ENCODE peak calls at places on chromosome 17, in ten cellular contexts. One of them, this sample, is unnamed.

GRCh38 chr17:57284984-57285646 is 28.8 kb downstream of the MSI2 start:
- DNase-seq in Calu3: no peak
- DNase-seq in GM10248: peak
- DNase-seq in HL-60: peak
- DNase-seq in tibial artery: no peak
- DNase-seq in endodermal cell: peak
- DNase-seq in psoas muscle: no peak
- DNase-seq in upper lobe of right lung: no peak
- DNase-seq in breast epithelium: no peak
- DNase-seq in WTC11: peak
- DNase-seq in this sample: no peak

GRCh38 chr17:78138204-78139060 is 7.8 kb upstream of the C17orf99 start:
- DNase-seq in GM10248: no peak
- DNase-seq in tibial artery: no peak
- DNase-seq in endodermal cell: peak
- DNase-seq in psoas muscle: no peak
- DNase-seq in breast epithelium: no peak
- DNase-seq in upper lobe of right lung: no peak
- DNase-seq in Calu3: no peak
- DNase-seq in WTC11: no peak
- DNase-seq in HL-60: no peak
- DNase-seq in this sample: no peak

GRCh38 chr17:63476494-63476856 is 386 bp upstream of the ACE start:
- DNase-seq in GM10248: no peak
- DNase-seq in WTC11: peak
- DNase-seq in psoas muscle: no peak
- DNase-seq in upper lobe of right lung: no peak
- DNase-seq in tibial artery: no peak
- DNase-seq in endodermal cell: peak
- DNase-seq in Calu3: peak
- DNase-seq in HL-60: no peak
- DNase-seq in breast epithelium: no peak
- DNase-seq in this sample: peak

GRCh38 chr17:3865166-3865565 is 19.1 kb upstream of the NCBP3 start:
- DNase-seq in upper lobe of right lung: peak
- DNase-seq in Calu3: no peak
- DNase-seq in GM10248: no peak
- DNase-seq in psoas muscle: no peak
- DNase-seq in breast epithelium: no peak
- DNase-seq in WTC11: no peak
- DNase-seq in HL-60: no peak
- DNase-seq in endodermal cell: no peak
- DNase-seq in tibial artery: no peak
- DNase-seq in this sample: no peak

GRCh38 chr17:35119370-35120185 is at the start of gene RAD51D:
- DNase-seq in WTC11: peak
- DNase-seq in GM10248: peak
- DNase-seq in breast epithelium: peak
- DNase-seq in upper lobe of right lung: peak
- DNase-seq in tibial artery: peak
- DNase-seq in psoas muscle: peak
- DNase-seq in HL-60: peak
- DNase-seq in Calu3: peak
- DNase-seq in endodermal cell: peak
- DNase-seq in this sample: peak

GRCh38 chr17:74760404-74761105 is 12.1 kb downstream of the NHERF1 start:
- DNase-seq in HL-60: no peak
- DNase-seq in psoas muscle: no peak
- DNase-seq in WTC11: no peak
- DNase-seq in upper lobe of right lung: no peak
- DNase-seq in breast epithelium: no peak
- DNase-seq in tibial artery: no peak
- DNase-seq in Calu3: no peak
- DNase-seq in endodermal cell: no peak
- DNase-seq in GM10248: no peak
- DNase-seq in this sample: no peak

GRCh38 chr17:8430966-8431365 is 4.7 kb upstream of the NDEL1 start:
- DNase-seq in endodermal cell: peak
- DNase-seq in breast epithelium: peak
- DNase-seq in psoas muscle: peak
- DNase-seq in HL-60: no peak
- DNase-seq in GM10248: no peak
- DNase-seq in Calu3: no peak
- DNase-seq in upper lobe of right lung: no peak
- DNase-seq in tibial artery: peak
- DNase-seq in WTC11: no peak
- DNase-seq in this sample: no peak

GRCh38 chr17:31726980-31727427 is 132.0 kb downstream of the COPRS start:
- DNase-seq in breast epithelium: no peak
- DNase-seq in upper lobe of right lung: no peak
- DNase-seq in GM10248: no peak
- DNase-seq in tibial artery: no peak
- DNase-seq in psoas muscle: no peak
- DNase-seq in WTC11: no peak
- DNase-seq in Calu3: no peak
- DNase-seq in endodermal cell: no peak
- DNase-seq in HL-60: no peak
- DNase-seq in this sample: no peak

DNA sequence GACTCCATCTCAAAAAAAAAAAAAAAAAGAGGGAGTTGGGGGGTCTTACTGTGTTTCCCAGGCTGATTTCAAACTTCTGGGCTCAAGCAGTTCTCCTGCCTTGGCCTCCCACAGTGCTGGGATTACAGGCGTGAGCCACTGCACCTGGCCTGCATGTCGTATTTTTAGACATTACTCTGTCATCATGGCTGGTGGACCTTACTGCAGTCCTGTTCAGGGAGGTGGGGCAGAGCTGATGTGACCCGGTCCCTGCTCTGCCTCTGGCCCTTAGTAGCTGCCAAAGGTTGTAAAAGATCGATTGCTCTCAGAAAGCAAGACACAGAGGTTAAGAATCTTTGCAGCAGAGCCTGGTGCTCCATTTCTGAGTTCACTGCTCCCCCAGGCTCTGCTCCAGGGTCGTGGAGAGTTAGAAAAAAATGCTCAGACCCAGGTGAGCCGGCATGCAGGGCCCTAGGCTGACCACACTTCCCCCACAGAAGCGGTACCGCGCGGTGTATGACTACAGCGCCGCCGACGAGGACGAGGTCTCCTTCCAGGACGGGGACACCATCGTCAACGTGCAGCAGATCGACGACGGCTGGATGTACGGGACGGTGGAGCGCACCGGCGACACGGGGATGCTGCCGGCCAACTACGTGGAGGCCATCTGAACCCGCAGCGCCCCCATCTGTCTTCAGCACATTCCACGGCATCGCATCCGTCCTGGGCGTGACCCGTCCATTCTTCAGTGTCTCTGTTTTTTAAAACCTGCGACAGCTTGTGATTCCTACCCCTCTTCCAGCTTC is 7.1 kb upstream of the LASP1NB start:
- DNase-seq in upper lobe of right lung: no peak
- DNase-seq in endodermal cell: peak
- DNase-seq in GM10248: no peak
- DNase-seq in tibial artery: no peak
- DNase-seq in WTC11: peak
- DNase-seq in HL-60: no peak
- DNase-seq in psoas muscle: no peak
- DNase-seq in breast epithelium: peak
- DNase-seq in Calu3: no peak
- DNase-seq in this sample: no peak
- TF ChIP-seq CTCF in upper lobe of right lung: no peak
- TF ChIP-seq CTCF in endodermal cell: peak
- TF ChIP-seq CTCF in GM10248: no peak
- TF ChIP-seq CTCF in tibial artery: no peak
- TF ChIP-seq CTCF in WTC11: peak
- TF ChIP-seq CTCF in HL-60: no peak
- TF ChIP-seq CTCF in psoas muscle: no peak
- TF ChIP-seq CTCF in breast epithelium: no peak
- TF ChIP-seq CTCF in Calu3: no peak
- TF ChIP-seq CTCF in this sample: no peak

GRCh38 chr17:37701424-37702020 is 43.3 kb downstream of the HNF1B start:
- DNase-seq in tibial artery: no peak
- DNase-seq in psoas muscle: no peak
- DNase-seq in GM10248: peak
- DNase-seq in WTC11: peak
- DNase-seq in Calu3: peak
- DNase-seq in breast epithelium: no peak
- DNase-seq in HL-60: peak
- DNase-seq in endodermal cell: peak
- DNase-seq in upper lobe of right lung: peak
- DNase-seq in this sample: no peak

GRCh38 chr17:37698856-37699255 is 46.0 kb downstream of the HNF1B start:
- DNase-seq in psoas muscle: no peak
- DNase-seq in HL-60: no peak
- DNase-seq in endodermal cell: no peak
- DNase-seq in upper lobe of right lung: no peak
- DNase-seq in GM10248: no peak
- DNase-seq in Calu3: no peak
- DNase-seq in breast epithelium: no peak
- DNase-seq in WTC11: no peak
- DNase-seq in tibial artery: no peak
- DNase-seq in this sample: no peak

GRCh38 chr17:37700881-37701280 is 44.0 kb downstream of the HNF1B start:
- DNase-seq in tibial artery: no peak
- DNase-seq in upper lobe of right lung: no peak
- DNase-seq in GM10248: no peak
- DNase-seq in HL-60: no peak
- DNase-seq in breast epithelium: no peak
- DNase-seq in psoas muscle: no peak
- DNase-seq in Calu3: no peak
- DNase-seq in endodermal cell: no peak
- DNase-seq in WTC11: no peak
- DNase-seq in this sample: no peak

GRCh38 chr17:37699285-37699973 is 45.4 kb downstream of the HNF1B start:
- DNase-seq in Calu3: no peak
- DNase-seq in psoas muscle: no peak
- DNase-seq in WTC11: no peak
- DNase-seq in endodermal cell: no peak
- DNase-seq in upper lobe of right lung: no peak
- DNase-seq in tibial artery: no peak
- DNase-seq in breast epithelium: no peak
- DNase-seq in GM10248: no peak
- DNase-seq in HL-60: no peak
- DNase-seq in this sample: no peak

GRCh38 chr17:37702605-37703004 is 42.3 kb downstream of the HNF1B start:
- DNase-seq in HL-60: no peak
- DNase-seq in GM10248: no peak
- DNase-seq in Calu3: peak
- DNase-seq in endodermal cell: no peak
- DNase-seq in upper lobe of right lung: no peak
- DNase-seq in psoas muscle: no peak
- DNase-seq in breast epithelium: no peak
- DNase-seq in tibial artery: no peak
- DNase-seq in WTC11: no peak
- DNase-seq in this sample: no peak
- TF ChIP-seq CTCF in HL-60: no peak
- TF ChIP-seq CTCF in GM10248: no peak
- TF ChIP-seq CTCF in Calu3: peak
- TF ChIP-seq CTCF in endodermal cell: no peak
- TF ChIP-seq CTCF in upper lobe of right lung: no peak
- TF ChIP-seq CTCF in psoas muscle: no peak
- TF ChIP-seq CTCF in breast epithelium: no peak
- TF ChIP-seq CTCF in tibial artery: no peak
- TF ChIP-seq CTCF in WTC11: no peak
- TF ChIP-seq CTCF in this sample: no peak

GRCh38 chr17:55198690-55199370 is 65.9 kb upstream of the HLF start:
- DNase-seq in GM10248: no peak
- DNase-seq in Calu3: no peak
- DNase-seq in endodermal cell: no peak
- DNase-seq in WTC11: no peak
- DNase-seq in psoas muscle: no peak
- DNase-seq in tibial artery: no peak
- DNase-seq in upper lobe of right lung: no peak
- DNase-seq in breast epithelium: no peak
- DNase-seq in HL-60: no peak
- DNase-seq in this sample: no peak

GRCh38 chr17:55200904-55201608 is 63.7 kb upstream of the HLF start:
- DNase-seq in tibial artery: no peak
- DNase-seq in endodermal cell: no peak
- DNase-seq in upper lobe of right lung: no peak
- DNase-seq in WTC11: no peak
- DNase-seq in psoas muscle: no peak
- DNase-seq in GM10248: no peak
- DNase-seq in Calu3: no peak
- DNase-seq in breast epithelium: no peak
- DNase-seq in HL-60: no peak
- DNase-seq in this sample: no peak

GRCh38 chr17:55201609-55201932 is 63.2 kb upstream of the HLF start:
- DNase-seq in WTC11: no peak
- DNase-seq in GM10248: no peak
- DNase-seq in Calu3: no peak
- DNase-seq in endodermal cell: no peak
- DNase-seq in tibial artery: no peak
- DNase-seq in HL-60: no peak
- DNase-seq in upper lobe of right lung: no peak
- DNase-seq in psoas muscle: no peak
- DNase-seq in breast epithelium: no peak
- DNase-seq in this sample: no peak

GRCh38 chr17:55208078-55208812 is 56.5 kb upstream of the HLF start:
- DNase-seq in HL-60: no peak
- DNase-seq in breast epithelium: no peak
- DNase-seq in psoas muscle: no peak
- DNase-seq in GM10248: no peak
- DNase-seq in endodermal cell: no peak
- DNase-seq in upper lobe of right lung: no peak
- DNase-seq in WTC11: no peak
- DNase-seq in tibial artery: no peak
- DNase-seq in Calu3: no peak
- DNase-seq in this sample: no peak

DNA sequence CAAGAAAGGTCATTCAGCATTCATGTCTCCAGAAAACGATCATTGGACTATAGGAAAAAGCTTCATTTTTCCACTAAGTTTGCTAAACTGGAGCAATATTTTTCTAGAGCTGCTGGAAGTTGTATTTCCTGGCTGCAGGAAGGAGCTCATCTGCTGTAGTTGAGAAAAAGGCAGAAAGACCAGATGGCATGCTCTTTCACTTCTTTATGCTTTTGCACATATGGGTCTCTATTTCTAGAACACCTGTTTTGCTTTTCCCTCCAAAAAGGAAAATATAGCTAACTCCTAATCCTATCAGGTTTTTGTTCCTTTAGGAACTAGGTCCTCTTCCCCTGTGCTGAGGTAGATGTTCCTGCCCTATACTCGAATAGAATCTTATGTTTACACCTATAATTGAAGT is 61.9 kb upstream of the HLF start:
- DNase-seq in Calu3: no peak
- DNase-seq in upper lobe of right lung: no peak
- DNase-seq in GM10248: no peak
- DNase-seq in WTC11: no peak
- DNase-seq in breast epithelium: no peak
- DNase-seq in endodermal cell: no peak
- DNase-seq in HL-60: no peak
- DNase-seq in psoas muscle: no peak
- DNase-seq in tibial artery: no peak
- DNase-seq in this sample: no peak
- TF ChIP-seq CTCF in Calu3: no peak
- TF ChIP-seq CTCF in upper lobe of right lung: no peak
- TF ChIP-seq CTCF in GM10248: no peak
- TF ChIP-seq CTCF in WTC11: no peak
- TF ChIP-seq CTCF in breast epithelium: no peak
- TF ChIP-seq CTCF in endodermal cell: no peak
- TF ChIP-seq CTCF in HL-60: no peak
- TF ChIP-seq CTCF in psoas muscle: no peak
- TF ChIP-seq CTCF in tibial artery: no peak
- TF ChIP-seq CTCF in this sample: no peak

DNA sequence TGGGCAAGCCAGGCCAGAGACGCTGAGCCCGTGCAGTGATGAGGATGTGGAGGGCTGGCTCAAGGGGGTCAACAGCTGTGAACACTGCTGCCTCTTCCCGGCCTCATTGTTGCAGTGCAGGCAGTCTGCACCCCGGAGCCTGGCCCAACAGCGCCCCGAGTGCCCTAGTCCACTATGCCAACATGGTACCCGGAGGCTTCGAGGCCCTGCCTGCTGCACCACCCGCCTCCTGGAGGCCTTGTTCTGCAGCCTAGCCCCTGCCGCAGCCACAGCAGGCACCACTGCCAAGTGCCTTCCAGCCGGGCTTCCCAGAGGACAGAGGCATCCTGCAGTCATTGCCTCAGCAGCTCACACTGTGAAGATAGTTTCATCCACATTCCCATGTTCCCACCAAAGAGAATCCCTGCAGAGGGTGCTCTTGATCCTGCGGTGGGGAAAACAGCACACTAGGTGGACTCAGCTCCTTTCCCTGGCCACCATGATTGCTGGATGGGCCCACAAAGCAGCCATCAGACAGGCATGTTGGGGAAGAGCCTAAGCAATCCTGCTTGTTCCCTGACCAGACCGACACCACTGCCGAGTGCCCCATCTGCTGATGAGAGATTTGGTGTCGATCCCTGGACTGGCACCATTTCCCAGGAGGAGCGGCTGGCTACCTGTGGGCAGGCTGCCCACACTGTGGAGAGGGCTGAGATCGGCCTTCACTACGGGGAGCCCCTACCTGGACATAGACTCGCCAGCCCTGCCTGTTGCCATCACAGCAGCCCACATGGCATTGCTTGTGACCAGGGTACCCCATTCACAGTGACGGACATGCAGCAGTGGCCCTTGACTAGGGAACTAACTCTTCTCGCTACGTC is 44.9 kb downstream of the USP22 start:
- DNase-seq in Calu3: no peak
- DNase-seq in breast epithelium: peak
- DNase-seq in GM10248: no peak
- DNase-seq in endodermal cell: peak
- DNase-seq in psoas muscle: peak
- DNase-seq in upper lobe of right lung: peak
- DNase-seq in HL-60: no peak
- DNase-seq in tibial artery: peak
- DNase-seq in WTC11: peak
- DNase-seq in this sample: no peak
- TF ChIP-seq CTCF in Calu3: no peak
- TF ChIP-seq CTCF in breast epithelium: no peak
- TF ChIP-seq CTCF in GM10248: no peak
- TF ChIP-seq CTCF in endodermal cell: no peak
- TF ChIP-seq CTCF in psoas muscle: no peak
- TF ChIP-seq CTCF in upper lobe of right lung: no peak
- TF ChIP-seq CTCF in HL-60: no peak
- TF ChIP-seq CTCF in tibial artery: no peak
- TF ChIP-seq CTCF in WTC11: no peak
- TF ChIP-seq CTCF in this sample: no peak